ENCODE peak calls at places on chromosome 11, in four cellular contexts. M, P, E and X are unnamed samples.

GRCh38 chr11:73223998-73224730 is 6.1 kb downstream of the P2RY2 start:
- DNase-seq in P (no peak), E (no peak), M (no peak), X (no peak)

GRCh38 chr11:125313271-125314222 is 149.0 kb downstream of the PKNOX2 start:
- DNase-seq in P (peak; percentile 38), M (no peak), E (no peak), X (no peak)

GRCh38 chr11:47592276-47592675 is 1.9 kb downstream of the C1QTNF4 start:
- DNase-seq in P (no peak), M (no peak), E (no peak), X (no peak)

GRCh38 chr11:70435361-70435760 is 37.0 kb downstream of the CTTN start:
- DNase-seq in E (no peak), P (no peak), M (no peak), X (no peak)

GRCh38 chr11:10639350-10639749 is 54.2 kb downstream of the IRAG1 start:
- DNase-seq in E (no peak), P (no peak), M (no peak), X (no peak)

GRCh38 chr11:95821640-95822039 is 31.3 kb downstream of the CEP57 start:
- DNase-seq in M (no peak), E (no peak), P (peak; percentile 56), X (no peak)

GRCh38 chr11:87031433-87032170 is 6.1 kb upstream of the TMEM135 start:
- DNase-seq in P (no peak), E (no peak), M (no peak), X (no peak)

GRCh38 chr11:68912254-68912653 is 8.6 kb downstream of the IGHMBP2 start:
- DNase-seq in P (no peak), E (no peak), M (no peak), X (no peak)

GRCh38 chr11:10504490-10504889 is 36.5 kb downstream of the RNF141 start:
- DNase-seq in E (no peak), M (no peak), P (no peak), X (no peak)

GRCh38 chr11:2578006-2578933 is 121.5 kb downstream of the KCNQ1OT1 start:
- DNase-seq in M (no peak), E (no peak), P (no peak), X (no peak)

GRCh38 chr11:1504581-1505290 is 18.2 kb upstream of the MOB2 start:
- DNase-seq in E (no peak), M (no peak), P (no peak), X (no peak)

GRCh38 chr11:3614742-3615171 is 27.0 kb downstream of the ART5 start:
- DNase-seq in P (no peak), E (peak; percentile 58), M (no peak), X (peak; percentile 43)

GRCh38 chr11:117303101-117303500 is 12.0 kb downstream of the BACE1-AS start:
- DNase-seq in E (no peak), P (no peak), M (no peak), X (no peak)

GRCh38 chr11:71213696-71214552 is 38.5 kb downstream of the SHANK2 start:
- DNase-seq in P (no peak), M (no peak), E (no peak), X (no peak)

GRCh38 chr11:93770160-93770559 is 13.9 kb upstream of the MED17 start:
- DNase-seq in M (no peak), P (no peak), E (no peak), X (no peak)

GRCh38 chr11:11808992-11809583 is 32.7 kb upstream of the USP47 start:
- DNase-seq in M (no peak), E (no peak), P (no peak), X (no peak)